ENCODE peak calls at places on chromosomes 2 and 18, in six cellular contexts. S is left cardiac atrium; A is activated CD4-positive, alpha-beta T cell treated with anti-CD3 and anti-CD28 coated beads, Interleukin-2, amount 50 U/mL, for 24 hours; Q is transverse colon; N is head of caudate nucleus; U is NCI-H748 treated with DMSO at 0.1 percent for 48 hours. W is an unnamed sample.

GRCh38 chr18:3319399-3319798 is 57.5 kb downstream of the MYL12B start:
- DNase-seq in S (no peak), A (no peak), Q (no peak), N (no peak), U (no peak), W (no peak)

GRCh38 chr2:27212626-27213471 is 781 bp upstream of the SLC5A6 start:
- DNase-seq in S (no peak), A (peak), Q (no peak), N (no peak), U (peak), W (peak)

GRCh38 chr2:120875431-120875830 is 139.8 kb downstream of the GLI2 start:
- DNase-seq in S (no peak), A (no peak), Q (no peak), N (no peak), U (no peak), W (no peak)

GRCh38 chr2:58614259-58614658 is 373.1 kb upstream of the FANCL start:
- DNase-seq in S (no peak), A (no peak), Q (no peak), N (no peak), U (peak), W (no peak)

GRCh38 chr2:80548469-80548868 is 243.9 kb upstream of the LRRTM1 start:
- DNase-seq in S (peak), A (no peak), Q (no peak), N (no peak), U (no peak), W (no peak)

GRCh38 chr2:239399404-239399999 is 1.3 kb downstream of the HDAC4 start:
- DNase-seq in S (no peak), A (no peak), Q (peak), N (no peak), U (peak), W (peak)

GRCh38 chr18:55515946-55516710 is 71.9 kb downstream of the TCF4 start:
- DNase-seq in S (no peak), A (no peak), Q (no peak), N (no peak), U (no peak), W (no peak)

GRCh38 chr2:179129574-179130238 is 79.8 kb upstream of the CCDC141 start:
- DNase-seq in S (no peak), A (no peak), Q (no peak), N (no peak), U (peak), W (peak)

GRCh38 chr2:15142069-15142689 is 419.0 kb downstream of the NBAS start:
- DNase-seq in S (no peak), A (peak), Q (peak), N (peak), U (peak), W (peak)

GRCh38 chr2:231617059-231617926 is 24.6 kb downstream of the TEX44 start:
- DNase-seq in S (no peak), A (no peak), Q (peak), N (no peak), U (no peak), W (no peak)

GRCh38 chr2:199458806-199459285 is 1.1 kb upstream of the SATB2 start:
- DNase-seq in S (no peak), A (no peak), Q (no peak), N (no peak), U (no peak), W (no peak)

GRCh38 chr2:217451634-217452033 is 551.2 kb downstream of the TNS1 start:
- DNase-seq in S (no peak), A (no peak), Q (no peak), N (no peak), U (no peak), W (peak)

GRCh38 chr18:48869591-48869990 is 81.2 kb downstream of the SMAD7 start:
- DNase-seq in S (peak), A (no peak), Q (no peak), N (no peak), U (no peak), W (no peak)

GRCh38 chr2:11757101-11757500 is 10.7 kb downstream of the LPIN1 start:
- DNase-seq in S (no peak), A (no peak), Q (no peak), N (no peak), U (no peak), W (peak)